ENCODE peak calls at places on chromosomes 6 and 20, in seven cellular contexts. K, A, N, V, S, P and Y are unnamed samples.

GRCh38 chr20:57092112-57092899 is 174.1 kb downstream of the BMP7 start:
- DNase-seq in K (peak), A (peak), N (peak), V (peak), S (peak), P (peak), Y (peak)

GRCh38 chr6:151056230-151056907 is 183.4 kb upstream of the AKAP12 start:
- DNase-seq in K (no peak), A (no peak), N (no peak), V (peak), S (no peak), P (no peak), Y (no peak)

GRCh38 chr6:98927534-98927933 is 20.2 kb downstream of the FBXL4 start:
- DNase-seq in K (no peak), A (peak), N (no peak), V (peak), S (no peak), P (no peak), Y (no peak)

GRCh38 chr20:16106191-16106849 is 466.9 kb downstream of the KIF16B start:
- DNase-seq in K (no peak), A (no peak), N (no peak), V (peak), S (no peak), P (no peak), Y (no peak)

GRCh38 chr20:49887251-49887827 is 28.0 kb downstream of the SPATA2 start:
- DNase-seq in K (peak), A (no peak), N (no peak), V (no peak), S (no peak), P (no peak), Y (no peak)

GRCh38 chr6:25232478-25232877 is 46.7 kb upstream of the CARMIL1 start:
- DNase-seq in K (no peak), A (peak), N (no peak), V (no peak), S (no peak), P (no peak), Y (no peak)

GRCh38 chr20:19867074-19867473 is 109.0 kb downstream of the RIN2 start:
- DNase-seq in K (peak), A (no peak), N (no peak), V (no peak), S (no peak), P (no peak), Y (no peak)

GRCh38 chr6:14661188-14661587 is 543.6 kb downstream of the CD83 start:
- DNase-seq in K (peak), A (no peak), N (no peak), V (no peak), S (no peak), P (peak), Y (no peak)

GRCh38 chr20:53631909-53632662 is 38.4 kb upstream of the ZNF217 start:
- DNase-seq in K (no peak), A (no peak), N (no peak), V (no peak), S (no peak), P (no peak), Y (no peak)

GRCh38 chr20:31833130-31833930 is 12.1 kb downstream of the FOXS1 start:
- DNase-seq in K (peak), A (peak), N (peak), V (peak), S (peak), P (no peak), Y (peak)

GRCh38 chr6:44431118-44431725 is 43.7 kb downstream of the CDC5L start:
- DNase-seq in K (peak), A (peak), N (peak), V (peak), S (peak), P (peak), Y (no peak)

GRCh38 chr6:90233994-90234393 is 62.6 kb downstream of the BACH2 start:
- DNase-seq in K (no peak), A (no peak), N (no peak), V (no peak), S (no peak), P (no peak), Y (no peak)

GRCh38 chr6:2917065-2917464 is 14.0 kb upstream of the SERPINB9 start:
- DNase-seq in K (no peak), A (no peak), N (peak), V (no peak), S (peak), P (no peak), Y (no peak)

GRCh38 chr6:164322533-164322932 is 908.0 kb downstream of the QKI start:
- DNase-seq in K (no peak), A (no peak), N (no peak), V (no peak), S (no peak), P (no peak), Y (no peak)

GRCh38 chr6:104682722-104683643 is 176.7 kb downstream of the HACE1 start:
- DNase-seq in K (peak), A (peak), N (peak), V (peak), S (peak), P (no peak), Y (peak)

GRCh38 chr6:135073217-135073616 is 18.6 kb upstream of the HBS1L start:
- DNase-seq in K (no peak), A (no peak), N (no peak), V (no peak), S (no peak), P (no peak), Y (no peak)

GRCh38 chr6:340181-340955 is 48.1 kb downstream of the DUSP22 start:
- DNase-seq in K (no peak), A (no peak), N (no peak), V (no peak), S (no peak), P (no peak), Y (no peak)

GRCh38 chr6:15551798-15552197 is 111.0 kb downstream of the DTNBP1 start:
- DNase-seq in K (peak), A (peak), N (no peak), V (no peak), S (no peak), P (no peak), Y (no peak)

GRCh38 chr6:53244958-53245357 is 96.3 kb upstream of the GCM1 start:
- DNase-seq in K (no peak), A (no peak), N (no peak), V (no peak), S (no peak), P (peak), Y (no peak)

GRCh38 chr20:57698191-57698866 is 11.5 kb downstream of the PMEPA1 start:
- DNase-seq in K (peak), A (peak), N (no peak), V (peak), S (peak), P (no peak), Y (no peak)

GRCh38 chr6:142740449-142740848 is 204.5 kb downstream of the HIVEP2 start:
- DNase-seq in K (no peak), A (no peak), N (no peak), V (no peak), S (no peak), P (no peak), Y (no peak)

GRCh38 chr6:109238405-109238804 is 143.1 kb downstream of the CEP57L1 start:
- DNase-seq in K (no peak), A (no peak), N (no peak), V (no peak), S (no peak), P (no peak), Y (no peak)

GRCh38 chr20:55500130-55500529 is 505.2 kb downstream of the CBLN4 start:
- DNase-seq in K (no peak), A (no peak), N (no peak), V (no peak), S (no peak), P (no peak), Y (no peak)

GRCh38 chr20:56468317-56469076 is at the start of gene RTF2:
- DNase-seq in K (peak), A (peak), N (peak), V (peak), S (peak), P (peak), Y (peak)

GRCh38 chr6:27188885-27189418 is 58.5 kb upstream of the PRSS16 start:
- DNase-seq in K (peak), A (peak), N (peak), V (peak), S (peak), P (peak), Y (no peak)

GRCh38 chr20:44447827-44448419 is 27.8 kb upstream of the TTPAL start:
- DNase-seq in K (no peak), A (no peak), N (no peak), V (no peak), S (no peak), P (no peak), Y (no peak)

GRCh38 chr6:16570946-16571345 is 190.3 kb downstream of the ATXN1 start:
- DNase-seq in K (no peak), A (no peak), N (no peak), V (no peak), S (no peak), P (no peak), Y (no peak)

GRCh38 chr6:18389479-18389878 is 2.3 kb downstream of the RNF144B start:
- DNase-seq in K (peak), A (no peak), N (no peak), V (no peak), S (no peak), P (no peak), Y (no peak)

GRCh38 chr20:16764560-16764959 is 16.4 kb downstream of the OTOR start:
- DNase-seq in K (no peak), A (no peak), N (no peak), V (no peak), S (no peak), P (no peak), Y (no peak)

GRCh38 chr20:1907586-1907985 is 12.4 kb downstream of the SIRPA start:
- DNase-seq in K (peak), A (no peak), N (no peak), V (no peak), S (no peak), P (no peak), Y (no peak)

GRCh38 chr6:21259660-21260059 is 333.9 kb upstream of the SOX4 start:
- DNase-seq in K (no peak), A (no peak), N (no peak), V (no peak), S (no peak), P (no peak), Y (no peak)

GRCh38 chr20:50403565-50404418 is 106.4 kb upstream of the PTPN1 start:
- DNase-seq in K (no peak), A (no peak), N (no peak), V (no peak), S (no peak), P (no peak), Y (no peak)

GRCh38 chr6:107116328-107116892 is 1.1 kb upstream of the BEND3 start:
- DNase-seq in K (no peak), A (peak), N (peak), V (no peak), S (no peak), P (no peak), Y (peak)

GRCh38 chr20:8735674-8736073 is 333.2 kb upstream of the PLCB4 start:
- DNase-seq in K (peak), A (no peak), N (no peak), V (no peak), S (no peak), P (no peak), Y (no peak)

GRCh38 chr20:36541227-36542018 is at the start of gene MYL9:
- DNase-seq in K (peak), A (no peak), N (peak), V (no peak), S (no peak), P (no peak), Y (peak)

GRCh38 chr20:23668477-23668951 is 20.3 kb downstream of the CST4 start:
- DNase-seq in K (peak), A (peak), N (peak), V (peak), S (peak), P (no peak), Y (peak)

GRCh38 chr6:54053893-54054391 is 57.3 kb upstream of the MLIP start:
- DNase-seq in K (peak), A (no peak), N (no peak), V (no peak), S (no peak), P (no peak), Y (no peak)

GRCh38 chr6:6738922-6739717 is 150.6 kb downstream of the LY86 start:
- DNase-seq in K (no peak), A (no peak), N (no peak), V (no peak), S (no peak), P (no peak), Y (no peak)
- TF ChIP-seq RFX5 in K (no peak), A (no peak), N (no peak), V (no peak), S (no peak), P (no peak), Y (no peak)

DNA sequence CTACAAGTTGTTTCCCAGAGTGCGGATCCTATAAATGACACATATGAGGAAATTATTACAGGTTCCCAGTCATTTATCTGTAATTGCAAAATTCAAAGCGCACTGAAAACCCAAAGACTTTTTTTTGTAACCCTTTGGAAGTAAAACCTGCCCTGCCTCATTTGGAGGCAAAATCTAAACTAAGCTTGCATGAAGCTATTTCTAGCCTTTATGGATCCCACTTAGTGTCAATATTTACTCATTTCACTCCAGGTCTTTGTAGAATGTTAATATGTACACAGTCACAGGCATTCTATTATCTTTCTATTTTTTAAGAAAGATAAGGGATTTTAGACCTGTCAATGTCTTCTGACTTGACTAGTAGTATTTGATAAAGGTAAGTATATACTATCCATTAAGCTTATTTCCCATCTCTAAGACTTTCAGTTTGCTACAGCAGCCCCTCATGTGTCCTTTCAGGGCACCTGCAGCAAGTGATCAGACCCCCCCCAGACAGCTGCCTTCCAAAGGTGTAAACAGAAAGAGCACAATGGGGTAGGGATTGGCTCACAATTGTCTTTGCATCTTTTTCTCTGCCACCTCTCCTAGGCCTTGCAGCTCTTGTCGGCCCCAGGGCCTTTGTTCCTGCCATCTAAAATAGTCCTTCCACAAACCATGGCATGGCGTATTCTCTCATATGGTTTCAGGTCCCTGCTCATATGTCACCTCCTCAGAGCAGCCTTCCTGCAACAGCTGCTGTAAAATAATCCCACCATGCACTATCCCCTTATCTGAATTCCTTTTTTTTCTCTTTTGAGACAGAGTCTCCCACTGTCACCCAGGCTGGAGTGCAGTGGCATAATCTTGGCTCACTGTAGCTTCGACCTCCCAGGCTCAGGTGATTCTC is 1.3 kb upstream of the REPS1 start:
- DNase-seq in K (no peak), A (no peak), N (no peak), V (peak), S (no peak), P (no peak), Y (no peak)
- H3K4me2 ChIP-seq in K (no peak), A (no peak), N (no peak), V (peak), S (peak), P (no peak), Y (no peak)

DNA sequence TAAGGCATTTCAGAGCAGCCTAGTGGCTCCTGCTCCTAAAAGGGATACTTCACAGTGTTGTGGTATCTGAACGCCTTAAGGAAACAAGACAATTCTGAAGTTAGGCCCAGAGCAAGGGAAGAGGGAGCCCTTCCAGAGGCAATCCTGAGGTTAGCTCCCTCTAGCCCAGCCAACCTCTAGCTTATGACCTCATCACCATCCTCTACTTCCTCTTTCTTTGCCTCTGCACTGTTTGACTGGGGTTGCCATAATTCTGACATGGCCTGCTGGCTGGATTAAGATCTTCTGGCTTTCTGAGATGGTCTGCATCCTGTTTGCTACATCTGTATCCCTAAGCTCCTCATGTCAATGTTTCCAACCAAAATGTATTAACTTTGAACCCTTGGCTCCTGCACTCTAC is 23.3 kb upstream of the BMP2 start:
- DNase-seq in K (no peak), A (no peak), N (no peak), V (no peak), S (no peak), P (no peak), Y (no peak)
- TF ChIP-seq RFX5 in K (no peak), A (no peak), N (no peak), V (no peak), S (no peak), P (no peak), Y (no peak)

DNA sequence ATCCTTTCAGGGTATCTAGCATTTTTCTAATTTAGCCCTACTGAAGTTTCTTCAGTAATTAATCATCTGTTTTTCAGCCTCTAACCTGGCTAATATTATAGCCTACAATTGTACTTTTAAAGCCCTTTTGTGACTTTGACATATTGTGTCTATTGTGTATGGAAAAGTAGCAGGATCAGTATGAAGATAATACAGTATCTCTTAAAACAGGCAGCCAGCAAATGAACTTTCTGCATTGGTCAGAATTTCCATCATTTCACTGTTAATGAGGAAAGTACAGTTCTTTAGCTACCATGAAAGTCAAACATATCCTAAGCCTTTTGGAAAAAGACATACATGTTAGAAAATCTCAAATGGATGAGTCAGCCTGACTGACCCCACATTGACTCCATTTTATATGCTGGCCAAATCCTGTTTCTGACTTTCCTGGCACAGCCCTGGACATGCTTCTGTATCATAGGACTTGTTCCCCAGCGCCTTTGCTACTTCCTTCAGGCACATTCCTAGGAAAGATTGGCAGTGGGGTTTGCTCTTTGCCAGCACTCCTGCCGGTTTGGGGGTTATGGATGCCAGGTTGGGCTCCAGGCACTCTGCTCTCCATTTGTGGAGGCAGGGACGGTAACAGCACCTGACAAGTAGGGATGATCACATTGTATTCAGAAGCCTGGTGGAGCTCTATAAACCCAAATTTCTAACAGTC is 43.6 kb downstream of the TOP1 start:
- DNase-seq in K (peak), A (no peak), N (no peak), V (no peak), S (no peak), P (no peak), Y (no peak)
- H3K4me2 ChIP-seq in K (peak), A (peak), N (peak), V (no peak), S (peak), P (no peak), Y (no peak)

GRCh38 chr20:63123326-63123725 is 92.6 kb downstream of the YTHDF1 start:
- DNase-seq in K (no peak), A (no peak), N (no peak), V (no peak), S (no peak), P (no peak), Y (no peak)
- TF ChIP-seq RFX5 in K (no peak), A (no peak), N (no peak), V (no peak), S (no peak), P (no peak), Y (no peak)